ENCODE peak calls at places on chromosomes 6 and 20, in ten cellular contexts. One of them, this sample, is unnamed.

GRCh38 chr6:123062645-123063044 is 66.6 kb downstream of the CLVS2 start:
- DNase-seq in B cell: no peak
- DNase-seq in left lung: no peak
- DNase-seq in AG09319: no peak
- DNase-seq in astrocyte: no peak
- DNase-seq in progenitor cell of endocrine pancreas: no peak
- DNase-seq in PC-3: no peak
- DNase-seq in fibroblast of pulmonary artery: no peak
- DNase-seq in endothelial cell: no peak
- DNase-seq in astrocyte of the spinal cord: no peak
- DNase-seq in this sample: no peak

GRCh38 chr20:52416959-52417358 is 225.4 kb upstream of the ZFP64 start:
- DNase-seq in fibroblast of pulmonary artery: no peak
- DNase-seq in astrocyte: no peak
- DNase-seq in astrocyte of the spinal cord: no peak
- DNase-seq in progenitor cell of endocrine pancreas: no peak
- DNase-seq in left lung: no peak
- DNase-seq in AG09319: no peak
- DNase-seq in B cell: no peak
- DNase-seq in PC-3: no peak
- DNase-seq in endothelial cell: no peak
- DNase-seq in this sample: no peak

GRCh38 chr6:44036196-44036595 is 91.1 kb downstream of the MRPL14 start:
- DNase-seq in PC-3: no peak
- DNase-seq in progenitor cell of endocrine pancreas: no peak
- DNase-seq in endothelial cell: no peak
- DNase-seq in fibroblast of pulmonary artery: peak
- DNase-seq in astrocyte: no peak
- DNase-seq in AG09319: no peak
- DNase-seq in B cell: no peak
- DNase-seq in left lung: no peak
- DNase-seq in astrocyte of the spinal cord: no peak
- DNase-seq in this sample: no peak

GRCh38 chr6:43427406-43428111 is at the start of gene ABCC10:
- DNase-seq in astrocyte of the spinal cord: peak
- DNase-seq in fibroblast of pulmonary artery: peak
- DNase-seq in endothelial cell: peak
- DNase-seq in progenitor cell of endocrine pancreas: peak
- DNase-seq in AG09319: peak
- DNase-seq in PC-3: peak
- DNase-seq in B cell: peak
- DNase-seq in left lung: peak
- DNase-seq in astrocyte: peak
- DNase-seq in this sample: peak

GRCh38 chr6:170108890-170109587 is 181.8 kb downstream of the DLL1 start:
- DNase-seq in B cell: no peak
- DNase-seq in fibroblast of pulmonary artery: no peak
- DNase-seq in astrocyte of the spinal cord: no peak
- DNase-seq in endothelial cell: no peak
- DNase-seq in astrocyte: no peak
- DNase-seq in progenitor cell of endocrine pancreas: no peak
- DNase-seq in AG09319: no peak
- DNase-seq in PC-3: no peak
- DNase-seq in left lung: no peak
- DNase-seq in this sample: no peak

GRCh38 chr6:19812512-19813119 is 24.6 kb upstream of the ID4 start:
- DNase-seq in progenitor cell of endocrine pancreas: no peak
- DNase-seq in astrocyte of the spinal cord: peak
- DNase-seq in B cell: no peak
- DNase-seq in astrocyte: peak
- DNase-seq in AG09319: no peak
- DNase-seq in left lung: no peak
- DNase-seq in fibroblast of pulmonary artery: peak
- DNase-seq in endothelial cell: peak
- DNase-seq in PC-3: peak
- DNase-seq in this sample: no peak

GRCh38 chr20:49380245-49380875 is 102.1 kb downstream of the KCNB1 start:
- DNase-seq in astrocyte: no peak
- DNase-seq in progenitor cell of endocrine pancreas: no peak
- DNase-seq in astrocyte of the spinal cord: no peak
- DNase-seq in endothelial cell: no peak
- DNase-seq in PC-3: no peak
- DNase-seq in left lung: no peak
- DNase-seq in AG09319: no peak
- DNase-seq in B cell: no peak
- DNase-seq in fibroblast of pulmonary artery: no peak
- DNase-seq in this sample: peak

GRCh38 chr6:120826253-120826652 is 508.0 kb downstream of the TBC1D32 start:
- DNase-seq in left lung: no peak
- DNase-seq in B cell: peak
- DNase-seq in AG09319: no peak
- DNase-seq in astrocyte of the spinal cord: peak
- DNase-seq in progenitor cell of endocrine pancreas: peak
- DNase-seq in fibroblast of pulmonary artery: peak
- DNase-seq in astrocyte: no peak
- DNase-seq in PC-3: peak
- DNase-seq in endothelial cell: peak
- DNase-seq in this sample: peak

GRCh38 chr6:27795697-27796494 is 116.3 kb downstream of the OR2B2 start:
- DNase-seq in progenitor cell of endocrine pancreas: peak
- DNase-seq in left lung: no peak
- DNase-seq in PC-3: peak
- DNase-seq in astrocyte of the spinal cord: peak
- DNase-seq in astrocyte: peak
- DNase-seq in B cell: peak
- DNase-seq in endothelial cell: peak
- DNase-seq in fibroblast of pulmonary artery: peak
- DNase-seq in AG09319: peak
- DNase-seq in this sample: peak
- TF ChIP-seq CTCF in progenitor cell of endocrine pancreas: peak
- TF ChIP-seq CTCF in left lung: peak
- TF ChIP-seq CTCF in PC-3: peak
- TF ChIP-seq CTCF in astrocyte of the spinal cord: peak
- TF ChIP-seq CTCF in astrocyte: peak
- TF ChIP-seq CTCF in B cell: peak
- TF ChIP-seq CTCF in endothelial cell: peak
- TF ChIP-seq CTCF in fibroblast of pulmonary artery: peak
- TF ChIP-seq CTCF in AG09319: peak
- TF ChIP-seq CTCF in this sample: peak

GRCh38 chr20:63695419-63696310 is 787 bp upstream of the TNFRSF6B start:
- DNase-seq in B cell: peak
- DNase-seq in AG09319: no peak
- DNase-seq in PC-3: no peak
- DNase-seq in endothelial cell: no peak
- DNase-seq in astrocyte of the spinal cord: no peak
- DNase-seq in progenitor cell of endocrine pancreas: no peak
- DNase-seq in astrocyte: no peak
- DNase-seq in fibroblast of pulmonary artery: no peak
- DNase-seq in left lung: peak
- DNase-seq in this sample: no peak
- TF ChIP-seq CTCF in B cell: no peak
- TF ChIP-seq CTCF in AG09319: no peak
- TF ChIP-seq CTCF in PC-3: no peak
- TF ChIP-seq CTCF in endothelial cell: no peak
- TF ChIP-seq CTCF in astrocyte of the spinal cord: no peak
- TF ChIP-seq CTCF in progenitor cell of endocrine pancreas: no peak
- TF ChIP-seq CTCF in astrocyte: no peak
- TF ChIP-seq CTCF in fibroblast of pulmonary artery: no peak
- TF ChIP-seq CTCF in left lung: no peak
- TF ChIP-seq CTCF in this sample: no peak

GRCh38 chr6:83042671-83043070 is 23.0 kb downstream of the UBE3D start:
- DNase-seq in astrocyte of the spinal cord: no peak
- DNase-seq in progenitor cell of endocrine pancreas: no peak
- DNase-seq in left lung: no peak
- DNase-seq in B cell: no peak
- DNase-seq in astrocyte: no peak
- DNase-seq in AG09319: no peak
- DNase-seq in endothelial cell: no peak
- DNase-seq in PC-3: no peak
- DNase-seq in fibroblast of pulmonary artery: no peak
- DNase-seq in this sample: no peak

GRCh38 chr6:83047065-83047754 is 18.4 kb downstream of the UBE3D start:
- DNase-seq in endothelial cell: no peak
- DNase-seq in AG09319: no peak
- DNase-seq in B cell: no peak
- DNase-seq in PC-3: no peak
- DNase-seq in left lung: no peak
- DNase-seq in astrocyte: no peak
- DNase-seq in astrocyte of the spinal cord: no peak
- DNase-seq in fibroblast of pulmonary artery: no peak
- DNase-seq in progenitor cell of endocrine pancreas: no peak
- DNase-seq in this sample: no peak

GRCh38 chr6:83044211-83044768 is 21.4 kb downstream of the UBE3D start:
- DNase-seq in fibroblast of pulmonary artery: no peak
- DNase-seq in astrocyte of the spinal cord: no peak
- DNase-seq in astrocyte: no peak
- DNase-seq in B cell: no peak
- DNase-seq in left lung: no peak
- DNase-seq in endothelial cell: no peak
- DNase-seq in PC-3: no peak
- DNase-seq in AG09319: no peak
- DNase-seq in progenitor cell of endocrine pancreas: no peak
- DNase-seq in this sample: peak
- TF ChIP-seq CTCF in fibroblast of pulmonary artery: no peak
- TF ChIP-seq CTCF in astrocyte of the spinal cord: no peak
- TF ChIP-seq CTCF in astrocyte: no peak
- TF ChIP-seq CTCF in B cell: no peak
- TF ChIP-seq CTCF in left lung: no peak
- TF ChIP-seq CTCF in endothelial cell: no peak
- TF ChIP-seq CTCF in PC-3: no peak
- TF ChIP-seq CTCF in AG09319: no peak
- TF ChIP-seq CTCF in progenitor cell of endocrine pancreas: no peak
- TF ChIP-seq CTCF in this sample: no peak

DNA sequence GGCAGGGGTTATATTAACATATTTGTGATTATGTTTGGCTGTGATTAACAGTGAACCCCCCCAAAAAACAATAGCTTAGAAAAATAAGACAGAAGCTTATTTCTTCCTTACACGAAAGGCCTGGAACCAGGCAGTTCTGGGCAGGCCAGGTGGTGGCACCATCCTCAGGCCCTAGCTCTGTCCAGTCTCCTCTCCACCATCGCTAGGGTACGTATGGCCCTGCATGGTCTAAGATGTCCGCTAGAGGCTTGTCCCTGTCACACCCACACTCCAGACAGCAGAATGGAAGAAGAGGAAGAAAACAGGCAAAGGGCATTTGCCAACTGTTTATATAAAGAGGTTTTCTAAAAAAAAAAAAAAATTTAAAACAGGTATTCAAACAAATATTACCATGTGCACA is 6.6 kb downstream of the TGM3 start:
- DNase-seq in astrocyte: no peak
- DNase-seq in B cell: no peak
- DNase-seq in endothelial cell: no peak
- DNase-seq in astrocyte of the spinal cord: no peak
- DNase-seq in PC-3: no peak
- DNase-seq in progenitor cell of endocrine pancreas: no peak
- DNase-seq in AG09319: no peak
- DNase-seq in fibroblast of pulmonary artery: no peak
- DNase-seq in left lung: no peak
- DNase-seq in this sample: no peak
- TF ChIP-seq CTCF in astrocyte: no peak
- TF ChIP-seq CTCF in B cell: no peak
- TF ChIP-seq CTCF in endothelial cell: no peak
- TF ChIP-seq CTCF in astrocyte of the spinal cord: no peak
- TF ChIP-seq CTCF in PC-3: no peak
- TF ChIP-seq CTCF in progenitor cell of endocrine pancreas: no peak
- TF ChIP-seq CTCF in AG09319: no peak
- TF ChIP-seq CTCF in fibroblast of pulmonary artery: no peak
- TF ChIP-seq CTCF in left lung: no peak
- TF ChIP-seq CTCF in this sample: no peak

GRCh38 chr6:168283686-168284025 is 35.9 kb downstream of the DACT2 start:
- DNase-seq in progenitor cell of endocrine pancreas: no peak
- DNase-seq in astrocyte: no peak
- DNase-seq in astrocyte of the spinal cord: no peak
- DNase-seq in endothelial cell: no peak
- DNase-seq in B cell: no peak
- DNase-seq in fibroblast of pulmonary artery: no peak
- DNase-seq in PC-3: no peak
- DNase-seq in left lung: no peak
- DNase-seq in AG09319: no peak
- DNase-seq in this sample: no peak

GRCh38 chr6:168285456-168285855 is 34.1 kb downstream of the DACT2 start:
- DNase-seq in astrocyte: no peak
- DNase-seq in fibroblast of pulmonary artery: no peak
- DNase-seq in left lung: no peak
- DNase-seq in endothelial cell: no peak
- DNase-seq in AG09319: no peak
- DNase-seq in B cell: no peak
- DNase-seq in astrocyte of the spinal cord: no peak
- DNase-seq in progenitor cell of endocrine pancreas: no peak
- DNase-seq in PC-3: no peak
- DNase-seq in this sample: no peak

GRCh38 chr6:168286116-168286515 is 33.5 kb downstream of the DACT2 start:
- DNase-seq in B cell: no peak
- DNase-seq in astrocyte: no peak
- DNase-seq in endothelial cell: no peak
- DNase-seq in progenitor cell of endocrine pancreas: no peak
- DNase-seq in astrocyte of the spinal cord: no peak
- DNase-seq in fibroblast of pulmonary artery: no peak
- DNase-seq in left lung: no peak
- DNase-seq in AG09319: no peak
- DNase-seq in PC-3: no peak
- DNase-seq in this sample: no peak

GRCh38 chr6:168282985-168283685 is 36.4 kb downstream of the DACT2 start:
- DNase-seq in left lung: no peak
- DNase-seq in astrocyte of the spinal cord: no peak
- DNase-seq in endothelial cell: no peak
- DNase-seq in PC-3: no peak
- DNase-seq in fibroblast of pulmonary artery: no peak
- DNase-seq in astrocyte: no peak
- DNase-seq in progenitor cell of endocrine pancreas: no peak
- DNase-seq in B cell: no peak
- DNase-seq in AG09319: no peak
- DNase-seq in this sample: no peak

DNA sequence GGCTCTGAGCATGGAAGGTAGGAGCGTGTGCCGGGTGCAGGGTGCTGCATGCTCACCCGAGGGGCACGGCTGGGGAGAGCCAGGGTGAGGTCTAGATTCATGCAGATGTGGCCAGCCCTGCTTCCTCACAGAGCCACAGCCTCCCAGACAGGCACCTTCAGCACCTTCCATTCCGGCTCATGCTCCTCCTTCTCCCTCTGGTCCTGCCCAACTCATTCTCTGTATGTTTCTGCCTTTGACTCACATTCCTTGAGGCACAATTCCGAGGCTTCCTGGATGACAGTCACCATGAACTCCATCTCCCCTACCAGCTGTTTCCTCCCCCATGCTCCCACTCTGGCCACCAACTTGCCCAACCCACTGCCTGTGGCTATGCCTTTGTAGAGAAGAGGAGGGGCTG is 35.4 kb downstream of the DACT2 start:
- DNase-seq in endothelial cell: no peak
- DNase-seq in astrocyte: no peak
- DNase-seq in fibroblast of pulmonary artery: no peak
- DNase-seq in AG09319: no peak
- DNase-seq in left lung: no peak
- DNase-seq in progenitor cell of endocrine pancreas: no peak
- DNase-seq in B cell: no peak
- DNase-seq in astrocyte of the spinal cord: no peak
- DNase-seq in PC-3: no peak
- DNase-seq in this sample: no peak
- TF ChIP-seq CTCF in endothelial cell: no peak
- TF ChIP-seq CTCF in astrocyte: no peak
- TF ChIP-seq CTCF in fibroblast of pulmonary artery: no peak
- TF ChIP-seq CTCF in AG09319: no peak
- TF ChIP-seq CTCF in left lung: no peak
- TF ChIP-seq CTCF in progenitor cell of endocrine pancreas: no peak
- TF ChIP-seq CTCF in B cell: no peak
- TF ChIP-seq CTCF in astrocyte of the spinal cord: no peak
- TF ChIP-seq CTCF in PC-3: no peak
- TF ChIP-seq CTCF in this sample: no peak

GRCh38 chr6:110689275-110689935 is 125.9 kb downstream of the CDK19 start:
- DNase-seq in astrocyte of the spinal cord: no peak
- DNase-seq in astrocyte: no peak
- DNase-seq in AG09319: no peak
- DNase-seq in endothelial cell: no peak
- DNase-seq in B cell: no peak
- DNase-seq in fibroblast of pulmonary artery: no peak
- DNase-seq in left lung: no peak
- DNase-seq in PC-3: peak
- DNase-seq in progenitor cell of endocrine pancreas: no peak
- DNase-seq in this sample: no peak
- TF ChIP-seq CTCF in astrocyte of the spinal cord: no peak
- TF ChIP-seq CTCF in astrocyte: no peak
- TF ChIP-seq CTCF in AG09319: no peak
- TF ChIP-seq CTCF in endothelial cell: no peak
- TF ChIP-seq CTCF in B cell: no peak
- TF ChIP-seq CTCF in fibroblast of pulmonary artery: no peak
- TF ChIP-seq CTCF in left lung: no peak
- TF ChIP-seq CTCF in PC-3: no peak
- TF ChIP-seq CTCF in progenitor cell of endocrine pancreas: no peak
- TF ChIP-seq CTCF in this sample: no peak

This sample was measured in nephron progenitor cell.